ENCODE peak calls at places on chromosomes 6 and 20, in six cellular contexts. K is endothelial cell of umbilical vein, R is A549, H is HepG2, E is K562, L is GM12878. C is an unnamed sample.

GRCh38 chr20:58832442-58832841 is 18.3 kb downstream of the GNAS-AS1 start:
- DNase-seq in K (no peak), R (no peak), H (no peak), E (no peak), L (no peak), C (peak; percentile 89)

GRCh38 chr6:125797934-125798444 is 7.2 kb downstream of the NCOA7 start:
- DNase-seq in K (no peak), R (no peak), H (no peak), E (no peak), L (no peak), C (no peak)

GRCh38 chr6:44454198-44454597 is 66.7 kb downstream of the CDC5L start:
- DNase-seq in K (no peak), R (no peak), H (no peak), E (no peak), L (no peak), C (no peak)

GRCh38 chr6:77015350-77015749 is 447.9 kb downstream of the HTR1B start:
- DNase-seq in K (peak; percentile 30), R (no peak), H (no peak), E (no peak), L (no peak), C (no peak)

GRCh38 chr6:135280375-135281136 is 99.4 kb downstream of the MYB start:
- DNase-seq in K (peak; percentile 53), R (no peak), H (no peak), E (no peak), L (no peak), C (peak; percentile 96)

GRCh38 chr6:127202676-127203075 is 64.0 kb upstream of the RNF146 start:
- DNase-seq in K (no peak), R (no peak), H (no peak), E (no peak), L (no peak), C (no peak)

GRCh38 chr6:98463038-98463437 is 371.3 kb upstream of the POU3F2 start:
- DNase-seq in K (no peak), R (no peak), H (no peak), E (no peak), L (no peak), C (no peak)

GRCh38 chr6:75689576-75689975 is 59.5 kb upstream of the MYO6 start:
- DNase-seq in K (no peak), R (no peak), H (no peak), E (no peak), L (no peak), C (no peak)

GRCh38 chr20:35329435-35330139 is 37.4 kb upstream of the FAM83C start:
- DNase-seq in K (no peak), R (peak; percentile 84), H (peak; percentile 75), E (peak; percentile 78), L (no peak), C (peak; percentile 71)

GRCh38 chr20:19935842-19936241 is 81.3 kb upstream of the NAA20 start:
- DNase-seq in K (no peak), R (no peak), H (no peak), E (no peak), L (no peak), C (no peak)

GRCh38 chr6:149859368-149859767 is 4.8 kb downstream of the LRP11 start:
- DNase-seq in K (peak; percentile 13), R (no peak), H (peak; percentile 90), E (no peak), L (no peak), C (no peak)

GRCh38 chr20:41004561-41005360 is 23.9 kb upstream of the TOP1 start:
- DNase-seq in K (peak; percentile 65), R (no peak), H (no peak), E (no peak), L (no peak), C (no peak)

GRCh38 chr20:38769376-38770295 is 21.4 kb downstream of the ACTR5 start:
- DNase-seq in K (no peak), R (no peak), H (no peak), E (no peak), L (no peak), C (no peak)

GRCh38 chr6:154112181-154112809 is 73.3 kb downstream of the OPRM1 start:
- DNase-seq in K (no peak), R (no peak), H (no peak), E (no peak), L (no peak), C (peak; percentile 20)

GRCh38 chr20:59962155-59962554 is 3.9 kb downstream of the CDH26 start:
- DNase-seq in K (no peak), R (no peak), H (no peak), E (no peak), L (no peak), C (no peak)

GRCh38 chr6:112337209-112337638 is 9.9 kb upstream of the RFPL4B start:
- DNase-seq in K (peak; percentile 89), R (peak; percentile 39), H (peak; percentile 50), E (no peak), L (no peak), C (peak; percentile 26)

GRCh38 chr20:59588236-59588855 is 16.0 kb upstream of the PHACTR3 start:
- DNase-seq in K (no peak), R (no peak), H (no peak), E (no peak), L (no peak), C (no peak)

GRCh38 chr6:45187841-45188240 is 140.3 kb upstream of the RUNX2 start:
- DNase-seq in K (no peak), R (no peak), H (peak; percentile 25), E (no peak), L (no peak), C (peak; percentile 17)

GRCh38 chr6:128131566-128131965 is 230.7 kb upstream of the THEMIS start:
- DNase-seq in K (peak; percentile 72), R (no peak), H (no peak), E (no peak), L (no peak), C (no peak)

GRCh38 chr20:34458631-34459030 is 57.6 kb upstream of the DYNLRB1 start:
- DNase-seq in K (peak; percentile 51), R (no peak), H (no peak), E (no peak), L (no peak), C (no peak)

GRCh38 chr20:2742934-2743559 is 50.5 kb downstream of the EBF4 start:
- DNase-seq in K (peak; percentile 54), R (peak; percentile 87), H (peak; percentile 73), E (peak; percentile 65), L (no peak), C (peak; percentile 78)

GRCh38 chr6:90045535-90045934 is 151.3 kb downstream of the GJA10 start:
- DNase-seq in K (no peak), R (no peak), H (no peak), E (no peak), L (no peak), C (no peak)

GRCh38 chr20:58795181-58795922 is 55.4 kb downstream of the GNAS-AS1 start:
- DNase-seq in K (no peak), R (no peak), H (no peak), E (no peak), L (no peak), C (no peak)

GRCh38 chr6:139135578-139136545 is 982 bp downstream of the HECA start:
- DNase-seq in K (peak; percentile 55), R (peak; percentile 7), H (no peak), E (peak; percentile 58), L (no peak), C (peak; percentile 73)

GRCh38 chr20:48283470-48284110 is 498.3 kb upstream of the SULF2 start:
- DNase-seq in K (peak; percentile 99), R (no peak), H (peak; percentile 82), E (no peak), L (no peak), C (no peak)

GRCh38 chr20:36817496-36817895 is 43.9 kb upstream of the DSN1 start:
- DNase-seq in K (no peak), R (no peak), H (no peak), E (no peak), L (no peak), C (no peak)

GRCh38 chr6:100774681-100775080 is 106.4 kb downstream of the ASCC3 start:
- DNase-seq in K (peak; percentile 3), R (no peak), H (no peak), E (no peak), L (no peak), C (no peak)

GRCh38 chr20:12207875-12208274 is 290.2 kb downstream of the BTBD3 start:
- DNase-seq in K (peak; percentile 49), R (peak; percentile 6), H (peak; percentile 44), E (peak; percentile 8), L (no peak), C (peak; percentile 48)

GRCh38 chr6:19841181-19841580 is 4.0 kb downstream of the ID4 start:
- DNase-seq in K (no peak), R (no peak), H (no peak), E (no peak), L (no peak), C (no peak)

GRCh38 chr6:110814488-110815259 is 595 bp downstream of the CDK19 start:
- DNase-seq in K (peak; percentile 51), R (peak; percentile 27), H (no peak), E (peak; percentile 48), L (no peak), C (peak; percentile 88)

GRCh38 chr6:74100719-74101287 is 404.8 kb downstream of the CD109 start:
- DNase-seq in K (peak; percentile 39), R (no peak), H (no peak), E (no peak), L (no peak), C (no peak)

GRCh38 chr20:57464642-57465211 is 60.2 kb downstream of the CTCFL start:
- DNase-seq in K (no peak), R (peak; percentile 63), H (peak; percentile 81), E (peak; percentile 67), L (no peak), C (peak; percentile 92)
- TF ChIP-seq MYC in K (no peak), R (no peak), H (no peak), E (no peak), L (no peak), C (peak; percentile 16)

GRCh38 chr20:25195014-25195961 is at the start of gene ENTPD6:
- DNase-seq in K (peak; percentile 91), R (peak; percentile 98), H (peak; percentile 90), E (peak; percentile 97), L (peak; percentile 63), C (peak; percentile 93)
- TF ChIP-seq CTCF in K (no peak), R (peak; percentile 46), H (peak; percentile 71), E (peak; percentile 18), L (peak; percentile 8), C (no peak)

GRCh38 chr6:159759645-159760044 is 2.2 kb upstream of the ACAT2 start:
- DNase-seq in K (no peak), R (no peak), H (no peak), E (no peak), L (no peak), C (no peak)

GRCh38 chr6:159761135-159761872 is 541 bp upstream of the ACAT2 start:
- DNase-seq in K (peak; percentile 58), R (no peak), H (peak; percentile 14), E (peak; percentile 30), L (no peak), C (peak; percentile 68)

GRCh38 chr6:159761873-159762680 is at the start of gene ACAT2:
- DNase-seq in K (peak; percentile 94), R (peak; percentile 93), H (peak; percentile 97), E (peak; percentile 99), L (peak; percentile 78), C (peak; percentile 98)

GRCh38 chr6:159762681-159763293 is 942 bp downstream of the ACAT2 start:
- DNase-seq in K (no peak), R (no peak), H (peak; percentile 74), E (peak; percentile 55), L (no peak), C (peak; percentile 48)

GRCh38 chr6:159760602-159761057 is 1.2 kb upstream of the ACAT2 start:
- DNase-seq in K (peak; percentile 44), R (no peak), H (peak; percentile 24), E (no peak), L (no peak), C (no peak)
- TF ChIP-seq MAX in K (no peak), R (no peak), H (no peak), E (no peak), L (no peak), C (no peak)

GRCh38 chr6:107495196-107495643 is 5.3 kb downstream of the SOBP start:
- DNase-seq in K (peak; percentile 80), R (no peak), H (no peak), E (no peak), L (no peak), C (no peak)
- TF ChIP-seq MYC in K (no peak), R (no peak), H (peak; percentile 42), E (no peak), L (no peak), C (no peak)